ENCODE peak calls at places on chromosomes 7 and 10, in eight cellular contexts. One of them, this sample, is unnamed.
A peak's percentile ranks its signal among the peaks of the same experiment; 100 is the strongest.

GRCh38 chr10:23994459-23995046 is 214.4 kb upstream of the KIAA1217 start:
- DNase-seq in neural crest cell: peak; percentile 73
- DNase-seq in H1: peak; percentile 27
- DNase-seq in fibroblast of the aortic adventitia: peak; percentile 70
- DNase-seq in OCI-LY7: peak; percentile 34
- DNase-seq in PC-3: peak; percentile 69
- DNase-seq in nephron progenitor cell: peak; percentile 80
- DNase-seq in SK-N-SH: peak; percentile 52
- DNase-seq in this sample: peak; percentile 57

GRCh38 chr10:117322258-117322657 is 53.0 kb downstream of the PDZD8 start:
- DNase-seq in neural crest cell: no peak
- DNase-seq in H1: no peak
- DNase-seq in fibroblast of the aortic adventitia: no peak
- DNase-seq in OCI-LY7: no peak
- DNase-seq in PC-3: no peak
- DNase-seq in nephron progenitor cell: no peak
- DNase-seq in SK-N-SH: no peak
- DNase-seq in this sample: peak; percentile 5

GRCh38 chr7:108568801-108569380 is 615 bp downstream of the THAP5 start:
- DNase-seq in neural crest cell: no peak
- DNase-seq in H1: no peak
- DNase-seq in fibroblast of the aortic adventitia: peak; percentile 6
- DNase-seq in OCI-LY7: no peak
- DNase-seq in PC-3: no peak
- DNase-seq in nephron progenitor cell: no peak
- DNase-seq in SK-N-SH: no peak
- DNase-seq in this sample: no peak

GRCh38 chr7:125122225-125122624 is 192.6 kb upstream of the POT1 start:
- DNase-seq in neural crest cell: no peak
- DNase-seq in H1: no peak
- DNase-seq in fibroblast of the aortic adventitia: peak; percentile 42
- DNase-seq in OCI-LY7: no peak
- DNase-seq in PC-3: no peak
- DNase-seq in nephron progenitor cell: no peak
- DNase-seq in SK-N-SH: peak; percentile 14
- DNase-seq in this sample: peak; percentile 1

GRCh38 chr7:69018200-69018599 is 580.1 kb upstream of the AUTS2 start:
- DNase-seq in neural crest cell: no peak
- DNase-seq in H1: peak; percentile 34
- DNase-seq in fibroblast of the aortic adventitia: no peak
- DNase-seq in OCI-LY7: peak; percentile 17
- DNase-seq in PC-3: no peak
- DNase-seq in nephron progenitor cell: peak; percentile 19
- DNase-seq in SK-N-SH: no peak
- DNase-seq in this sample: no peak

GRCh38 chr10:2111936-2112335 is 374.6 kb upstream of the ADARB2 start:
- DNase-seq in neural crest cell: no peak
- DNase-seq in H1: peak; percentile 39
- DNase-seq in fibroblast of the aortic adventitia: no peak
- DNase-seq in OCI-LY7: no peak
- DNase-seq in PC-3: peak; percentile 50
- DNase-seq in nephron progenitor cell: no peak
- DNase-seq in SK-N-SH: no peak
- DNase-seq in this sample: no peak

GRCh38 chr10:49365275-49365674 is 30.6 kb downstream of the DRGX start:
- DNase-seq in neural crest cell: no peak
- DNase-seq in H1: no peak
- DNase-seq in fibroblast of the aortic adventitia: no peak
- DNase-seq in OCI-LY7: no peak
- DNase-seq in PC-3: no peak
- DNase-seq in nephron progenitor cell: no peak
- DNase-seq in SK-N-SH: no peak
- DNase-seq in this sample: no peak

GRCh38 chr10:109915566-109915965 is 7.7 kb downstream of the XPNPEP1 start:
- DNase-seq in neural crest cell: no peak
- DNase-seq in H1: no peak
- DNase-seq in fibroblast of the aortic adventitia: no peak
- DNase-seq in OCI-LY7: no peak
- DNase-seq in PC-3: no peak
- DNase-seq in nephron progenitor cell: no peak
- DNase-seq in SK-N-SH: no peak
- DNase-seq in this sample: no peak

GRCh38 chr10:128863823-128864405 is 603.1 kb upstream of the MGMT start:
- DNase-seq in neural crest cell: no peak
- DNase-seq in H1: no peak
- DNase-seq in fibroblast of the aortic adventitia: no peak
- DNase-seq in OCI-LY7: no peak
- DNase-seq in PC-3: no peak
- DNase-seq in nephron progenitor cell: no peak
- DNase-seq in SK-N-SH: no peak
- DNase-seq in this sample: no peak

GRCh38 chr10:112562803-112563663 is 116.0 kb downstream of the VTI1A start:
- DNase-seq in neural crest cell: no peak
- DNase-seq in H1: no peak
- DNase-seq in fibroblast of the aortic adventitia: no peak
- DNase-seq in OCI-LY7: no peak
- DNase-seq in PC-3: peak; percentile 70
- DNase-seq in nephron progenitor cell: no peak
- DNase-seq in SK-N-SH: no peak
- DNase-seq in this sample: no peak

GRCh38 chr7:132464740-132465139 is 111.5 kb downstream of the PLXNA4 start:
- DNase-seq in neural crest cell: no peak
- DNase-seq in H1: no peak
- DNase-seq in fibroblast of the aortic adventitia: peak; percentile 77
- DNase-seq in OCI-LY7: no peak
- DNase-seq in PC-3: peak; percentile 88
- DNase-seq in nephron progenitor cell: no peak
- DNase-seq in SK-N-SH: no peak
- DNase-seq in this sample: peak; percentile 38

GRCh38 chr7:50207251-50207564 is 97.3 kb upstream of the IKZF1 start:
- DNase-seq in neural crest cell: no peak
- DNase-seq in H1: no peak
- DNase-seq in fibroblast of the aortic adventitia: no peak
- DNase-seq in OCI-LY7: no peak
- DNase-seq in PC-3: no peak
- DNase-seq in nephron progenitor cell: no peak
- DNase-seq in SK-N-SH: no peak
- DNase-seq in this sample: no peak

GRCh38 chr7:105934577-105935185 is 28.4 kb upstream of the CDHR3 start:
- DNase-seq in neural crest cell: no peak
- DNase-seq in H1: peak; percentile 38
- DNase-seq in fibroblast of the aortic adventitia: peak; percentile 69
- DNase-seq in OCI-LY7: peak; percentile 55
- DNase-seq in PC-3: peak; percentile 16
- DNase-seq in nephron progenitor cell: peak; percentile 9
- DNase-seq in SK-N-SH: peak; percentile 65
- DNase-seq in this sample: peak; percentile 80

GRCh38 chr10:43200538-43201390 is 62.5 kb downstream of the CSGALNACT2 start:
- DNase-seq in neural crest cell: no peak
- DNase-seq in H1: no peak
- DNase-seq in fibroblast of the aortic adventitia: no peak
- DNase-seq in OCI-LY7: no peak
- DNase-seq in PC-3: no peak
- DNase-seq in nephron progenitor cell: peak; percentile 0
- DNase-seq in SK-N-SH: peak; percentile 6
- DNase-seq in this sample: no peak

GRCh38 chr10:70458329-70459060 is 17.0 kb upstream of the NODAL start:
- DNase-seq in neural crest cell: peak; percentile 36
- DNase-seq in H1: no peak
- DNase-seq in fibroblast of the aortic adventitia: peak; percentile 51
- DNase-seq in OCI-LY7: no peak
- DNase-seq in PC-3: peak; percentile 89
- DNase-seq in nephron progenitor cell: peak; percentile 72
- DNase-seq in SK-N-SH: peak; percentile 92
- DNase-seq in this sample: peak; percentile 62

GRCh38 chr7:21916176-21916575 is 29.5 kb downstream of the CDCA7L start:
- DNase-seq in neural crest cell: no peak
- DNase-seq in H1: no peak
- DNase-seq in fibroblast of the aortic adventitia: no peak
- DNase-seq in OCI-LY7: no peak
- DNase-seq in PC-3: no peak
- DNase-seq in nephron progenitor cell: no peak
- DNase-seq in SK-N-SH: no peak
- DNase-seq in this sample: no peak

GRCh38 chr7:116633131-116633988 is 38.6 kb upstream of the MET start:
- DNase-seq in neural crest cell: no peak
- DNase-seq in H1: no peak
- DNase-seq in fibroblast of the aortic adventitia: peak; percentile 58
- DNase-seq in OCI-LY7: no peak
- DNase-seq in PC-3: peak; percentile 13
- DNase-seq in nephron progenitor cell: peak; percentile 15
- DNase-seq in SK-N-SH: no peak
- DNase-seq in this sample: peak; percentile 60

GRCh38 chr7:149741629-149742028 is 31.8 kb downstream of the ZNF467 start:
- DNase-seq in neural crest cell: no peak
- DNase-seq in H1: no peak
- DNase-seq in fibroblast of the aortic adventitia: peak; percentile 16
- DNase-seq in OCI-LY7: peak; percentile 10
- DNase-seq in PC-3: peak; percentile 24
- DNase-seq in nephron progenitor cell: no peak
- DNase-seq in SK-N-SH: peak; percentile 67
- DNase-seq in this sample: no peak

GRCh38 chr10:112739219-112739969 is 210.7 kb upstream of the TCF7L2 start:
- DNase-seq in neural crest cell: no peak
- DNase-seq in H1: no peak
- DNase-seq in fibroblast of the aortic adventitia: no peak
- DNase-seq in OCI-LY7: no peak
- DNase-seq in PC-3: no peak
- DNase-seq in nephron progenitor cell: no peak
- DNase-seq in SK-N-SH: no peak
- DNase-seq in this sample: no peak

GRCh38 chr7:6516387-6516983 is 34.8 kb downstream of the GRID2IP start:
- DNase-seq in neural crest cell: peak; percentile 80
- DNase-seq in H1: peak; percentile 57
- DNase-seq in fibroblast of the aortic adventitia: peak; percentile 87
- DNase-seq in OCI-LY7: peak; percentile 78
- DNase-seq in PC-3: peak; percentile 89
- DNase-seq in nephron progenitor cell: peak; percentile 85
- DNase-seq in SK-N-SH: peak; percentile 85
- DNase-seq in this sample: peak; percentile 84
- TF ChIP-seq CTCF in neural crest cell: peak; percentile 84
- TF ChIP-seq CTCF in H1: peak; percentile 78
- TF ChIP-seq CTCF in fibroblast of the aortic adventitia: peak; percentile 93
- TF ChIP-seq CTCF in OCI-LY7: peak; percentile 92
- TF ChIP-seq CTCF in PC-3: peak; percentile 73
- TF ChIP-seq CTCF in nephron progenitor cell: peak; percentile 88
- TF ChIP-seq CTCF in SK-N-SH: peak; percentile 89
- TF ChIP-seq CTCF in this sample: peak; percentile 91

DNA sequence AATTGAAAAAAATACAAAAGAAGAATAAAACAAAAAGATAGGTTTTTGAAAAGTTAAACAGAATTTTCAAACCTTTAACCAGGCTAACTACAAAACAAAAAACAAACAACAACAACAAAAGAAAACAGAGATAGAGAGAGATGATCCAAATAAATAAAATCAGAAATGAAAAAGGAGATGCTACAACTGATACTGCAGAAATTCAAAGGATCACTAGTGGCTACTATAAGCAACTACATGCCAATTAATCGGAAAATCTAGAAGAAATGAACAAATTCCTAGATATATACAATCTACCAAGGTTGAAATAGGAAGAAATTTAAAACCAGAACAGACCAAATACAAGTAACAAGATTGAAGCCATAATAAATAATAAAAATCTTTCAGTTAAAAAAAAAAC is 326.8 kb upstream of the VSTM2A start:
- DNase-seq in neural crest cell: no peak
- DNase-seq in H1: no peak
- DNase-seq in fibroblast of the aortic adventitia: no peak
- DNase-seq in OCI-LY7: no peak
- DNase-seq in PC-3: no peak
- DNase-seq in nephron progenitor cell: no peak
- DNase-seq in SK-N-SH: no peak
- DNase-seq in this sample: no peak
- TF ChIP-seq CTCF in neural crest cell: peak; percentile 37
- TF ChIP-seq CTCF in H1: no peak
- TF ChIP-seq CTCF in fibroblast of the aortic adventitia: no peak
- TF ChIP-seq CTCF in OCI-LY7: no peak
- TF ChIP-seq CTCF in PC-3: no peak
- TF ChIP-seq CTCF in nephron progenitor cell: no peak
- TF ChIP-seq CTCF in SK-N-SH: no peak
- TF ChIP-seq CTCF in this sample: no peak

GRCh38 chr10:100811261-100811660 is 65.9 kb downstream of the PAX2 start:
- DNase-seq in neural crest cell: no peak
- DNase-seq in H1: no peak
- DNase-seq in fibroblast of the aortic adventitia: no peak
- DNase-seq in OCI-LY7: no peak
- DNase-seq in PC-3: no peak
- DNase-seq in nephron progenitor cell: no peak
- DNase-seq in SK-N-SH: no peak
- DNase-seq in this sample: no peak

GRCh38 chr10:100810835-100811116 is 65.4 kb downstream of the PAX2 start:
- DNase-seq in neural crest cell: no peak
- DNase-seq in H1: no peak
- DNase-seq in fibroblast of the aortic adventitia: no peak
- DNase-seq in OCI-LY7: no peak
- DNase-seq in PC-3: no peak
- DNase-seq in nephron progenitor cell: no peak
- DNase-seq in SK-N-SH: no peak
- DNase-seq in this sample: no peak

GRCh38 chr10:100811752-100812750 is 66.7 kb downstream of the PAX2 start:
- DNase-seq in neural crest cell: no peak
- DNase-seq in H1: no peak
- DNase-seq in fibroblast of the aortic adventitia: no peak
- DNase-seq in OCI-LY7: no peak
- DNase-seq in PC-3: no peak
- DNase-seq in nephron progenitor cell: no peak
- DNase-seq in SK-N-SH: no peak
- DNase-seq in this sample: no peak

GRCh38 chr10:100814751-100815474 is 69.5 kb downstream of the PAX2 start:
- DNase-seq in neural crest cell: no peak
- DNase-seq in H1: no peak
- DNase-seq in fibroblast of the aortic adventitia: no peak
- DNase-seq in OCI-LY7: no peak
- DNase-seq in PC-3: no peak
- DNase-seq in nephron progenitor cell: no peak
- DNase-seq in SK-N-SH: no peak
- DNase-seq in this sample: no peak

GRCh38 chr10:100812978-100813377 is 67.6 kb downstream of the PAX2 start:
- DNase-seq in neural crest cell: no peak
- DNase-seq in H1: no peak
- DNase-seq in fibroblast of the aortic adventitia: no peak
- DNase-seq in OCI-LY7: no peak
- DNase-seq in PC-3: no peak
- DNase-seq in nephron progenitor cell: no peak
- DNase-seq in SK-N-SH: no peak
- DNase-seq in this sample: no peak
- TF ChIP-seq CTCF in neural crest cell: no peak
- TF ChIP-seq CTCF in H1: peak; percentile 23
- TF ChIP-seq CTCF in fibroblast of the aortic adventitia: peak; percentile 2
- TF ChIP-seq CTCF in OCI-LY7: no peak
- TF ChIP-seq CTCF in PC-3: no peak
- TF ChIP-seq CTCF in nephron progenitor cell: no peak
- TF ChIP-seq CTCF in SK-N-SH: no peak
- TF ChIP-seq CTCF in this sample: no peak

DNA sequence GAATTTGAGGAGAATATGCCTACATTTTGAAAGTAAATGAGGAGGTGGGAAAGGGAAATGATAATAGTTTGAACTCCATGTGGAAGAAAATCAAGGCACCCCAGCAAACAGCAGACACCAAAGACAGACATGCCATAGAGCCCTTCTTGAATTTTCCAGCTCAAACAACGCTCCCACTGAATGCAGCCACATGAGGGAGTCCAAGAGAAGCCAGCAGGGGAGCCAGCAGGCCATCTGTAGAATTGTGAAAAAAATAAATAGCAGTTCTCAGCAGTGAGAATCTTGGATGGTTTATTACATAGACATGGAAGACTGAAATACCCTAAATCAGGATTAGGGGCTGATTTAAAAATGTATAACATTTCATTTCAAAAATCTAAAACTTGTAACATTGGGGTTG is 1567.3 kb upstream of the LRRTM3 start:
- DNase-seq in neural crest cell: no peak
- DNase-seq in H1: no peak
- DNase-seq in fibroblast of the aortic adventitia: no peak
- DNase-seq in OCI-LY7: no peak
- DNase-seq in PC-3: peak; percentile 76
- DNase-seq in nephron progenitor cell: peak; percentile 12
- DNase-seq in SK-N-SH: peak; percentile 10
- DNase-seq in this sample: no peak
- TF ChIP-seq CTCF in neural crest cell: peak; percentile 60
- TF ChIP-seq CTCF in H1: peak; percentile 32
- TF ChIP-seq CTCF in fibroblast of the aortic adventitia: no peak
- TF ChIP-seq CTCF in OCI-LY7: peak; percentile 28
- TF ChIP-seq CTCF in PC-3: peak; percentile 96
- TF ChIP-seq CTCF in nephron progenitor cell: peak; percentile 34
- TF ChIP-seq CTCF in SK-N-SH: peak; percentile 69
- TF ChIP-seq CTCF in this sample: no peak

This sample was measured in fibroblast of mammary gland.